ENCODE peak calls at places on chromosomes 5 and 9, in eight cellular contexts. One of them, this sample, is unnamed.

GRCh38 chr5:40570408-40571129 is 109.1 kb upstream of the PTGER4 start:
- DNase-seq in astrocyte: peak; percentile 72
- DNase-seq in stomach: no peak
- DNase-seq in heart left ventricle: no peak
- DNase-seq in fibroblast of villous mesenchyme: peak; percentile 71
- DNase-seq in transverse colon: no peak
- DNase-seq in IMR-90: peak; percentile 90
- DNase-seq in bronchial epithelial cell: peak; percentile 91
- DNase-seq in this sample: peak; percentile 78

GRCh38 chr9:126335837-126336236 is 9.2 kb downstream of the MVB12B start:
- DNase-seq in astrocyte: no peak
- DNase-seq in stomach: no peak
- DNase-seq in heart left ventricle: no peak
- DNase-seq in fibroblast of villous mesenchyme: no peak
- DNase-seq in transverse colon: no peak
- DNase-seq in IMR-90: no peak
- DNase-seq in bronchial epithelial cell: no peak
- DNase-seq in this sample: no peak

GRCh38 chr9:110583237-110583636 is 3.7 kb upstream of the SVEP1 start:
- DNase-seq in astrocyte: no peak
- DNase-seq in stomach: no peak
- DNase-seq in heart left ventricle: no peak
- DNase-seq in fibroblast of villous mesenchyme: peak; percentile 72
- DNase-seq in transverse colon: no peak
- DNase-seq in IMR-90: peak; percentile 71
- DNase-seq in bronchial epithelial cell: no peak
- DNase-seq in this sample: peak; percentile 77

GRCh38 chr5:135239461-135240282 is 159.4 kb downstream of the MACROH2A1 start:
- DNase-seq in astrocyte: peak; percentile 61
- DNase-seq in stomach: peak; percentile 7
- DNase-seq in heart left ventricle: no peak
- DNase-seq in fibroblast of villous mesenchyme: peak; percentile 52
- DNase-seq in transverse colon: no peak
- DNase-seq in IMR-90: peak; percentile 85
- DNase-seq in bronchial epithelial cell: no peak
- DNase-seq in this sample: peak; percentile 73

GRCh38 chr9:107462691-107463090 is 26.9 kb downstream of the KLF4 start:
- DNase-seq in astrocyte: peak; percentile 7
- DNase-seq in stomach: no peak
- DNase-seq in heart left ventricle: no peak
- DNase-seq in fibroblast of villous mesenchyme: peak; percentile 54
- DNase-seq in transverse colon: no peak
- DNase-seq in IMR-90: no peak
- DNase-seq in bronchial epithelial cell: no peak
- DNase-seq in this sample: peak; percentile 43

GRCh38 chr5:149605998-149606721 is 24.9 kb downstream of the ARHGEF37 start:
- DNase-seq in astrocyte: peak; percentile 83
- DNase-seq in stomach: peak; percentile 49
- DNase-seq in heart left ventricle: peak; percentile 43
- DNase-seq in fibroblast of villous mesenchyme: peak; percentile 88
- DNase-seq in transverse colon: peak; percentile 76
- DNase-seq in IMR-90: peak; percentile 82
- DNase-seq in bronchial epithelial cell: peak; percentile 100
- DNase-seq in this sample: peak; percentile 64

GRCh38 chr9:18504707-18505106 is 30.8 kb downstream of the ADAMTSL1 start:
- DNase-seq in astrocyte: no peak
- DNase-seq in stomach: no peak
- DNase-seq in heart left ventricle: no peak
- DNase-seq in fibroblast of villous mesenchyme: no peak
- DNase-seq in transverse colon: no peak
- DNase-seq in IMR-90: no peak
- DNase-seq in bronchial epithelial cell: no peak
- DNase-seq in this sample: no peak

GRCh38 chr9:3912817-3913216 is 387.0 kb upstream of the RFX3 start:
- DNase-seq in astrocyte: peak; percentile 97
- DNase-seq in stomach: no peak
- DNase-seq in heart left ventricle: no peak
- DNase-seq in fibroblast of villous mesenchyme: peak; percentile 64
- DNase-seq in transverse colon: no peak
- DNase-seq in IMR-90: peak; percentile 23
- DNase-seq in bronchial epithelial cell: no peak
- DNase-seq in this sample: peak; percentile 79

GRCh38 chr9:18906656-18907395 is 126.2 kb downstream of the SAXO1 start:
- DNase-seq in astrocyte: peak; percentile 52
- DNase-seq in stomach: no peak
- DNase-seq in heart left ventricle: no peak
- DNase-seq in fibroblast of villous mesenchyme: peak; percentile 14
- DNase-seq in transverse colon: no peak
- DNase-seq in IMR-90: peak; percentile 69
- DNase-seq in bronchial epithelial cell: no peak
- DNase-seq in this sample: peak; percentile 71

GRCh38 chr5:107169871-107170270 is 500.9 kb downstream of the EFNA5 start:
- DNase-seq in astrocyte: no peak
- DNase-seq in stomach: no peak
- DNase-seq in heart left ventricle: no peak
- DNase-seq in fibroblast of villous mesenchyme: no peak
- DNase-seq in transverse colon: no peak
- DNase-seq in IMR-90: no peak
- DNase-seq in bronchial epithelial cell: no peak
- DNase-seq in this sample: no peak

GRCh38 chr5:44332360-44332971 is 56.8 kb downstream of the FGF10 start:
- DNase-seq in astrocyte: no peak
- DNase-seq in stomach: no peak
- DNase-seq in heart left ventricle: no peak
- DNase-seq in fibroblast of villous mesenchyme: peak; percentile 52
- DNase-seq in transverse colon: no peak
- DNase-seq in IMR-90: peak; percentile 52
- DNase-seq in bronchial epithelial cell: peak; percentile 57
- DNase-seq in this sample: peak; percentile 61

GRCh38 chr5:177162379-177162778 is 28.8 kb downstream of the NSD1 start:
- DNase-seq in astrocyte: peak; percentile 18
- DNase-seq in stomach: no peak
- DNase-seq in heart left ventricle: no peak
- DNase-seq in fibroblast of villous mesenchyme: no peak
- DNase-seq in transverse colon: no peak
- DNase-seq in IMR-90: no peak
- DNase-seq in bronchial epithelial cell: peak; percentile 11
- DNase-seq in this sample: no peak

GRCh38 chr5:125186911-125187375 is 440.5 kb upstream of the ZNF608 start:
- DNase-seq in astrocyte: no peak
- DNase-seq in stomach: no peak
- DNase-seq in heart left ventricle: no peak
- DNase-seq in fibroblast of villous mesenchyme: no peak
- DNase-seq in transverse colon: no peak
- DNase-seq in IMR-90: no peak
- DNase-seq in bronchial epithelial cell: no peak
- DNase-seq in this sample: no peak

GRCh38 chr5:76099286-76099702 is 16.1 kb downstream of the SV2C start:
- DNase-seq in astrocyte: no peak
- DNase-seq in stomach: no peak
- DNase-seq in heart left ventricle: no peak
- DNase-seq in fibroblast of villous mesenchyme: no peak
- DNase-seq in transverse colon: no peak
- DNase-seq in IMR-90: no peak
- DNase-seq in bronchial epithelial cell: no peak
- DNase-seq in this sample: no peak

GRCh38 chr5:60473654-60474053 is 226.3 kb downstream of the DEPDC1B start:
- DNase-seq in astrocyte: no peak
- DNase-seq in stomach: no peak
- DNase-seq in heart left ventricle: no peak
- DNase-seq in fibroblast of villous mesenchyme: no peak
- DNase-seq in transverse colon: no peak
- DNase-seq in IMR-90: no peak
- DNase-seq in bronchial epithelial cell: no peak
- DNase-seq in this sample: no peak

GRCh38 chr9:121463026-121463827 is 36.4 kb downstream of the GGTA1 start:
- DNase-seq in astrocyte: peak; percentile 4
- DNase-seq in stomach: peak; percentile 42
- DNase-seq in heart left ventricle: peak; percentile 59
- DNase-seq in fibroblast of villous mesenchyme: peak; percentile 13
- DNase-seq in transverse colon: peak; percentile 20
- DNase-seq in IMR-90: peak; percentile 18
- DNase-seq in bronchial epithelial cell: peak; percentile 13
- DNase-seq in this sample: peak; percentile 72

GRCh38 chr5:146188358-146188757 is 5.9 kb upstream of the LARS1 start:
- DNase-seq in astrocyte: peak; percentile 66
- DNase-seq in stomach: no peak
- DNase-seq in heart left ventricle: no peak
- DNase-seq in fibroblast of villous mesenchyme: no peak
- DNase-seq in transverse colon: no peak
- DNase-seq in IMR-90: peak; percentile 84
- DNase-seq in bronchial epithelial cell: peak; percentile 92
- DNase-seq in this sample: no peak

GRCh38 chr5:172370648-172371248 is 83.6 kb downstream of the SH3PXD2B start:
- DNase-seq in astrocyte: peak; percentile 23
- DNase-seq in stomach: peak; percentile 37
- DNase-seq in heart left ventricle: no peak
- DNase-seq in fibroblast of villous mesenchyme: peak; percentile 72
- DNase-seq in transverse colon: no peak
- DNase-seq in IMR-90: peak; percentile 71
- DNase-seq in bronchial epithelial cell: peak; percentile 62
- DNase-seq in this sample: peak; percentile 88

GRCh38 chr5:84478603-84479002 is 93.9 kb upstream of the EDIL3 start:
- DNase-seq in astrocyte: peak; percentile 36
- DNase-seq in stomach: no peak
- DNase-seq in heart left ventricle: no peak
- DNase-seq in fibroblast of villous mesenchyme: no peak
- DNase-seq in transverse colon: no peak
- DNase-seq in IMR-90: peak; percentile 33
- DNase-seq in bronchial epithelial cell: peak; percentile 62
- DNase-seq in this sample: peak; percentile 12

GRCh38 chr5:66616495-66617222 is 20.5 kb downstream of the MAST4 start:
- DNase-seq in astrocyte: no peak
- DNase-seq in stomach: no peak
- DNase-seq in heart left ventricle: no peak
- DNase-seq in fibroblast of villous mesenchyme: no peak
- DNase-seq in transverse colon: no peak
- DNase-seq in IMR-90: no peak
- DNase-seq in bronchial epithelial cell: no peak
- DNase-seq in this sample: no peak

GRCh38 chr5:95163079-95163478 is 121.8 kb downstream of the MCTP1 start:
- DNase-seq in astrocyte: no peak
- DNase-seq in stomach: no peak
- DNase-seq in heart left ventricle: no peak
- DNase-seq in fibroblast of villous mesenchyme: no peak
- DNase-seq in transverse colon: no peak
- DNase-seq in IMR-90: no peak
- DNase-seq in bronchial epithelial cell: no peak
- DNase-seq in this sample: no peak

GRCh38 chr5:81794246-81794645 is 43.3 kb upstream of the SSBP2 start:
- DNase-seq in astrocyte: no peak
- DNase-seq in stomach: no peak
- DNase-seq in heart left ventricle: no peak
- DNase-seq in fibroblast of villous mesenchyme: peak; percentile 30
- DNase-seq in transverse colon: no peak
- DNase-seq in IMR-90: peak; percentile 40
- DNase-seq in bronchial epithelial cell: no peak
- DNase-seq in this sample: peak; percentile 57

GRCh38 chr5:95839658-95840057 is 17.1 kb upstream of the GLRX start:
- DNase-seq in astrocyte: no peak
- DNase-seq in stomach: no peak
- DNase-seq in heart left ventricle: no peak
- DNase-seq in fibroblast of villous mesenchyme: no peak
- DNase-seq in transverse colon: no peak
- DNase-seq in IMR-90: no peak
- DNase-seq in bronchial epithelial cell: peak; percentile 41
- DNase-seq in this sample: no peak

GRCh38 chr5:107217721-107218130 is 453.0 kb downstream of the EFNA5 start:
- DNase-seq in astrocyte: no peak
- DNase-seq in stomach: no peak
- DNase-seq in heart left ventricle: peak; percentile 84
- DNase-seq in fibroblast of villous mesenchyme: no peak
- DNase-seq in transverse colon: no peak
- DNase-seq in IMR-90: no peak
- DNase-seq in bronchial epithelial cell: peak; percentile 94
- DNase-seq in this sample: no peak

GRCh38 chr5:3875144-3875543 is 279.5 kb downstream of the IRX1 start:
- DNase-seq in astrocyte: no peak
- DNase-seq in stomach: no peak
- DNase-seq in heart left ventricle: no peak
- DNase-seq in fibroblast of villous mesenchyme: no peak
- DNase-seq in transverse colon: no peak
- DNase-seq in IMR-90: no peak
- DNase-seq in bronchial epithelial cell: no peak
- DNase-seq in this sample: no peak

DNA sequence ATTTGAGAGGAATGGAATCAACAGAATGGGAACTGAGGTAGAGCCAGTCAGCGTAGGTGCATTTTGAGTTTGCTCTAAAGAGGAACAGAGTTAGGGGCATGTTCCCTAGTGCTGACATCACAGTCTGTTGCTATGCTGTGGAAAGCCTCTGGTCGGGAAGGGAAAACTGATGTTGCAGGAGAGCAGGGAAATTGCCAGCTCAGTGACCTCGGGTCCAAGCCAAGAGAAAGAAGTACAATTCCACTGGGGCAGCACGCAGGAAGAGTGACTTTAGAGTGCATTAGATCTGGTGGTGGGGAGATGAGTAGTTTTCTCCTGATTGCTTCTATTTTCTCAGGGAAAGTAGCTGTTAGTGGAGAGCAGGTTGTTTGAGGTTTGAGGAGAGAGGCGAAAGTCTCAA is 57.1 kb downstream of the ZNF618 start:
- DNase-seq in astrocyte: no peak
- DNase-seq in stomach: no peak
- DNase-seq in heart left ventricle: peak; percentile 39
- DNase-seq in fibroblast of villous mesenchyme: no peak
- DNase-seq in transverse colon: no peak
- DNase-seq in IMR-90: no peak
- DNase-seq in bronchial epithelial cell: no peak
- DNase-seq in this sample: no peak
- TF ChIP-seq CTCF in astrocyte: no peak
- TF ChIP-seq CTCF in stomach: no peak
- TF ChIP-seq CTCF in heart left ventricle: no peak
- TF ChIP-seq CTCF in fibroblast of villous mesenchyme: no peak
- TF ChIP-seq CTCF in transverse colon: no peak
- TF ChIP-seq CTCF in IMR-90: no peak
- TF ChIP-seq CTCF in bronchial epithelial cell: no peak
- TF ChIP-seq CTCF in this sample: no peak

GRCh38 chr5:133994297-133994989 is 10.3 kb downstream of the VDAC1 start:
- DNase-seq in astrocyte: no peak
- DNase-seq in stomach: no peak
- DNase-seq in heart left ventricle: no peak
- DNase-seq in fibroblast of villous mesenchyme: no peak
- DNase-seq in transverse colon: no peak
- DNase-seq in IMR-90: no peak
- DNase-seq in bronchial epithelial cell: no peak
- DNase-seq in this sample: no peak
- H3K4me3 ChIP-seq in astrocyte: no peak overlapping the region
- H3K4me3 ChIP-seq in stomach: no peak overlapping the region
- H3K4me3 ChIP-seq in heart left ventricle: peak overlapping the region; percentile 29
- H3K4me3 ChIP-seq in fibroblast of villous mesenchyme: no peak overlapping the region
- H3K4me3 ChIP-seq in transverse colon: no peak overlapping the region
- H3K4me3 ChIP-seq in IMR-90: no peak overlapping the region
- H3K4me3 ChIP-seq in bronchial epithelial cell: no peak overlapping the region
- H3K4me3 ChIP-seq in this sample: no peak overlapping the region

GRCh38 chr5:7464182-7464581 is 68.2 kb downstream of the ADCY2 start:
- DNase-seq in astrocyte: no peak
- DNase-seq in stomach: no peak
- DNase-seq in heart left ventricle: no peak
- DNase-seq in fibroblast of villous mesenchyme: no peak
- DNase-seq in transverse colon: no peak
- DNase-seq in IMR-90: no peak
- DNase-seq in bronchial epithelial cell: no peak
- DNase-seq in this sample: no peak
- TF ChIP-seq CTCF in astrocyte: no peak
- TF ChIP-seq CTCF in stomach: no peak
- TF ChIP-seq CTCF in heart left ventricle: no peak
- TF ChIP-seq CTCF in fibroblast of villous mesenchyme: no peak
- TF ChIP-seq CTCF in transverse colon: no peak
- TF ChIP-seq CTCF in IMR-90: no peak
- TF ChIP-seq CTCF in bronchial epithelial cell: no peak
- TF ChIP-seq CTCF in this sample: no peak

GRCh38 chr9:131728961-131729360 is 10.9 kb downstream of the RAPGEF1 start:
- DNase-seq in astrocyte: no peak
- DNase-seq in stomach: no peak
- DNase-seq in heart left ventricle: no peak
- DNase-seq in fibroblast of villous mesenchyme: no peak
- DNase-seq in transverse colon: peak; percentile 59
- DNase-seq in IMR-90: no peak
- DNase-seq in bronchial epithelial cell: no peak
- DNase-seq in this sample: no peak
- H3K4me3 ChIP-seq in astrocyte: no peak overlapping the region
- H3K4me3 ChIP-seq in stomach: no peak overlapping the region
- H3K4me3 ChIP-seq in heart left ventricle: no peak overlapping the region
- H3K4me3 ChIP-seq in fibroblast of villous mesenchyme: no peak overlapping the region
- H3K4me3 ChIP-seq in transverse colon: no peak overlapping the region
- H3K4me3 ChIP-seq in IMR-90: no peak overlapping the region
- H3K4me3 ChIP-seq in bronchial epithelial cell: no peak overlapping the region
- H3K4me3 ChIP-seq in this sample: no peak overlapping the region